ENCODE peak calls at places on chromosomes 12 and 14, in nine cellular contexts. One of them, this sample, is unnamed.

GRCh38 chr12:126616441-126616840 is 1551.2 kb downstream of the AACS start:
- DNase-seq in spleen: no peak
- DNase-seq in breast epithelium: no peak
- DNase-seq in esophagus muscularis mucosa: no peak
- DNase-seq in GM12892: no peak
- DNase-seq in prostate gland: no peak
- DNase-seq in GM12878: no peak
- DNase-seq in sigmoid colon: no peak
- DNase-seq in transverse colon: no peak
- DNase-seq in this sample: no peak

GRCh38 chr12:8734873-8735381 is 37.1 kb downstream of the RIMKLB start:
- DNase-seq in spleen: no peak
- DNase-seq in breast epithelium: no peak
- DNase-seq in esophagus muscularis mucosa: peak
- DNase-seq in GM12892: no peak
- DNase-seq in prostate gland: no peak
- DNase-seq in GM12878: no peak
- DNase-seq in sigmoid colon: no peak
- DNase-seq in transverse colon: no peak
- DNase-seq in this sample: no peak

GRCh38 chr12:130700492-130701401 is 15.4 kb downstream of the RIMBP2 start:
- DNase-seq in spleen: no peak
- DNase-seq in breast epithelium: no peak
- DNase-seq in esophagus muscularis mucosa: no peak
- DNase-seq in GM12892: no peak
- DNase-seq in prostate gland: no peak
- DNase-seq in GM12878: no peak
- DNase-seq in sigmoid colon: peak
- DNase-seq in transverse colon: no peak
- DNase-seq in this sample: no peak

GRCh38 chr14:106691601-106692291 is 1165.4 kb downstream of the TMEM121 start:
- DNase-seq in spleen: peak
- DNase-seq in breast epithelium: no peak
- DNase-seq in esophagus muscularis mucosa: no peak
- DNase-seq in GM12892: peak
- DNase-seq in prostate gland: no peak
- DNase-seq in GM12878: peak
- DNase-seq in sigmoid colon: no peak
- DNase-seq in transverse colon: peak
- DNase-seq in this sample: no peak

GRCh38 chr12:100234166-100234565 is 32.7 kb downstream of the DEPDC4 start:
- DNase-seq in spleen: no peak
- DNase-seq in breast epithelium: no peak
- DNase-seq in esophagus muscularis mucosa: no peak
- DNase-seq in GM12892: no peak
- DNase-seq in prostate gland: no peak
- DNase-seq in GM12878: no peak
- DNase-seq in sigmoid colon: no peak
- DNase-seq in transverse colon: no peak
- DNase-seq in this sample: peak

GRCh38 chr14:77036484-77037337 is 8.2 kb upstream of the IRF2BPL start:
- DNase-seq in spleen: no peak
- DNase-seq in breast epithelium: no peak
- DNase-seq in esophagus muscularis mucosa: no peak
- DNase-seq in GM12892: no peak
- DNase-seq in prostate gland: no peak
- DNase-seq in GM12878: peak
- DNase-seq in sigmoid colon: no peak
- DNase-seq in transverse colon: no peak
- DNase-seq in this sample: no peak

GRCh38 chr12:62784576-62784975 is 150.4 kb downstream of the PPM1H start:
- DNase-seq in spleen: no peak
- DNase-seq in breast epithelium: no peak
- DNase-seq in esophagus muscularis mucosa: no peak
- DNase-seq in GM12892: no peak
- DNase-seq in prostate gland: no peak
- DNase-seq in GM12878: no peak
- DNase-seq in sigmoid colon: no peak
- DNase-seq in transverse colon: no peak
- DNase-seq in this sample: peak

GRCh38 chr12:74105434-74105833 is 432.2 kb upstream of the ATXN7L3B start:
- DNase-seq in spleen: no peak
- DNase-seq in breast epithelium: no peak
- DNase-seq in esophagus muscularis mucosa: no peak
- DNase-seq in GM12892: no peak
- DNase-seq in prostate gland: no peak
- DNase-seq in GM12878: no peak
- DNase-seq in sigmoid colon: no peak
- DNase-seq in transverse colon: no peak
- DNase-seq in this sample: no peak

GRCh38 chr12:124565656-124566180 is 1.7 kb downstream of the NCOR2 start:
- DNase-seq in spleen: no peak
- DNase-seq in breast epithelium: no peak
- DNase-seq in esophagus muscularis mucosa: no peak
- DNase-seq in GM12892: no peak
- DNase-seq in prostate gland: no peak
- DNase-seq in GM12878: no peak
- DNase-seq in sigmoid colon: no peak
- DNase-seq in transverse colon: no peak
- DNase-seq in this sample: no peak

GRCh38 chr12:100955139-100955538 is 160.6 kb downstream of the ANO4 start:
- DNase-seq in spleen: no peak
- DNase-seq in breast epithelium: no peak
- DNase-seq in esophagus muscularis mucosa: no peak
- DNase-seq in GM12892: no peak
- DNase-seq in prostate gland: no peak
- DNase-seq in GM12878: no peak
- DNase-seq in sigmoid colon: no peak
- DNase-seq in transverse colon: no peak
- DNase-seq in this sample: peak

GRCh38 chr14:57057803-57058202 is 210.9 kb downstream of the EXOC5 start:
- DNase-seq in spleen: no peak
- DNase-seq in breast epithelium: no peak
- DNase-seq in esophagus muscularis mucosa: no peak
- DNase-seq in GM12892: no peak
- DNase-seq in prostate gland: no peak
- DNase-seq in GM12878: no peak
- DNase-seq in sigmoid colon: no peak
- DNase-seq in transverse colon: no peak
- DNase-seq in this sample: no peak

GRCh38 chr12:5910790-5911548 is 34.1 kb downstream of the ANO2 start:
- DNase-seq in spleen: no peak
- DNase-seq in breast epithelium: no peak
- DNase-seq in esophagus muscularis mucosa: peak
- DNase-seq in GM12892: no peak
- DNase-seq in prostate gland: no peak
- DNase-seq in GM12878: no peak
- DNase-seq in sigmoid colon: no peak
- DNase-seq in transverse colon: no peak
- DNase-seq in this sample: no peak

GRCh38 chr14:35879654-35880249 is 53.6 kb downstream of the BRMS1L start:
- DNase-seq in spleen: no peak
- DNase-seq in breast epithelium: no peak
- DNase-seq in esophagus muscularis mucosa: no peak
- DNase-seq in GM12892: no peak
- DNase-seq in prostate gland: no peak
- DNase-seq in GM12878: no peak
- DNase-seq in sigmoid colon: no peak
- DNase-seq in transverse colon: no peak
- DNase-seq in this sample: peak

GRCh38 chr12:115075552-115076170 is 391.7 kb upstream of the TBX3 start:
- DNase-seq in spleen: no peak
- DNase-seq in breast epithelium: no peak
- DNase-seq in esophagus muscularis mucosa: peak
- DNase-seq in GM12892: no peak
- DNase-seq in prostate gland: no peak
- DNase-seq in GM12878: no peak
- DNase-seq in sigmoid colon: no peak
- DNase-seq in transverse colon: no peak
- DNase-seq in this sample: no peak

DNA sequence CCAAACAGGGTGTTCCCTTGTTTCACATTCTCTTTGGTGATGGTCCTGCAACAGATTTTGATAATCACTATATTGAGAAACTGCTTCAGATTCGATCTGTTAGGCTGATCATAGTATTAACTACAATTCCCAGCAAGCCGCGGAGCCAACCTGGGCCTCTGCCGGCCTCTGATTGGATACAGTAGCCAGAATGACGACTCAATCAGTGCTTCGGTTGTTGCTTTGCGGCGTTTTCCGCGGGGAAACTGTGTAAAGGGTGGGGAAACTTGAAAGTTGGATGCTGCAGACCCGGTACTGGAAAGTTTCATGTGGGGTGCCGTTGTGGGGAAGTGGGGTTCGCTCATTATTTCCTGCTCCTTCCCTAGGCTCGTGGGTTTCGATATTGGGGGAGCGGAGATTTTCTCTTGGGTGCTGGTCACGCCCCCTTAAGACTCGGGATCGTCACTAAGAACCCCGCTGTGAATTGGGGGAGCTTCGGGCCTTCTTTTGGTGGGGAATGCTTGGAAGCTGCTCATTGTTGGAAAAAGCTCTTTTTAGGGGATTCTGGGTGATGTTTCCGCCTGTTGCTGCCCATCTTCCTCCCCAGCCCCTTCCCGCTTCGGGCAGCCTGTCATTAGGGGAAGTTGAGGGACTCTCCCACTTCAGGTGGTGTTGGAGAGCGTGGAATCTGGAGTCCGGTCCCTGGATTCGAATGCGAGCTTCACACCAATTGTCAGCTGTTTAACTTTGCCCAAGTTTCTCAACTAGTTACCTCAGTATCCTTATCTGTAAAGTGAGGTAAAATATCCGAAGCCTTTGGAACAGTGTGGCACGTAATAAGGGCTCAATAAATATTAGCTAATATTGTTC is at the start of gene RAD51B:
- DNase-seq in spleen: peak
- DNase-seq in breast epithelium: peak
- DNase-seq in esophagus muscularis mucosa: peak
- DNase-seq in GM12892: peak
- DNase-seq in prostate gland: peak
- DNase-seq in GM12878: peak
- DNase-seq in sigmoid colon: peak
- DNase-seq in transverse colon: peak
- DNase-seq in this sample: peak
- TF ChIP-seq POLR2AphosphoS5 in spleen: no peak
- TF ChIP-seq POLR2AphosphoS5 in breast epithelium: no peak
- TF ChIP-seq POLR2AphosphoS5 in esophagus muscularis mucosa: peak
- TF ChIP-seq POLR2AphosphoS5 in GM12892: peak
- TF ChIP-seq POLR2AphosphoS5 in prostate gland: peak
- TF ChIP-seq POLR2AphosphoS5 in GM12878: no peak
- TF ChIP-seq POLR2AphosphoS5 in sigmoid colon: peak
- TF ChIP-seq POLR2AphosphoS5 in transverse colon: no peak
- TF ChIP-seq POLR2AphosphoS5 in this sample: no peak

GRCh38 chr14:60723218-60724079 is 702 bp downstream of the SIX4 start:
- DNase-seq in spleen: peak
- DNase-seq in breast epithelium: no peak
- DNase-seq in esophagus muscularis mucosa: no peak
- DNase-seq in GM12892: peak
- DNase-seq in prostate gland: peak
- DNase-seq in GM12878: no peak
- DNase-seq in sigmoid colon: peak
- DNase-seq in transverse colon: peak
- DNase-seq in this sample: peak
- TF ChIP-seq POLR2A in spleen: no peak
- TF ChIP-seq POLR2A in breast epithelium: no peak
- TF ChIP-seq POLR2A in esophagus muscularis mucosa: no peak
- TF ChIP-seq POLR2A in GM12892: no peak
- TF ChIP-seq POLR2A in prostate gland: no peak
- TF ChIP-seq POLR2A in GM12878: no peak
- TF ChIP-seq POLR2A in sigmoid colon: no peak
- TF ChIP-seq POLR2A in transverse colon: no peak
- TF ChIP-seq POLR2A in this sample: peak

DNA sequence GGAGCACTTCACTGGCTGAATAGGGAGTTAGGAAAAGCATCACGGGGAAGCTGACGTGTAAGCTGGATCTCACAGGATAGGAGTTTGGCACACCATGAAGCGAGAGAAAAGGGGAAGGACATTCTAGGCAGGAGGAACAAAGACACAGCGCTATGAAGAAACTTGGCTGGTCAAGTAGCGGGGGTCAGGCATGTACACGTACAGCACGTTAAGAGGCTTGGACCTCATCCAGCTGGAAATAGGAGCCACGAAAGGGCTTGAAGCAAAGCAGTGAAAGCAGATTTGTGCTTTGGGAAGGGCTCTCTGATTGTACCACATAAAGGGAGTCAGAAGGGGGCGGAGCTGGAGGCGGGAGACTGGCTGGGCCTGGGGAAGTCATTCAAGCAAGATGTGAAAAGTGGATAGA is 19.6 kb upstream of the GALNT8 start:
- DNase-seq in spleen: no peak
- DNase-seq in breast epithelium: peak
- DNase-seq in esophagus muscularis mucosa: peak
- DNase-seq in GM12892: no peak
- DNase-seq in prostate gland: no peak
- DNase-seq in GM12878: no peak
- DNase-seq in sigmoid colon: peak
- DNase-seq in transverse colon: no peak
- DNase-seq in this sample: no peak
- TF ChIP-seq POLR2AphosphoS5 in spleen: no peak
- TF ChIP-seq POLR2AphosphoS5 in breast epithelium: peak
- TF ChIP-seq POLR2AphosphoS5 in esophagus muscularis mucosa: peak
- TF ChIP-seq POLR2AphosphoS5 in GM12892: no peak
- TF ChIP-seq POLR2AphosphoS5 in prostate gland: no peak
- TF ChIP-seq POLR2AphosphoS5 in GM12878: no peak
- TF ChIP-seq POLR2AphosphoS5 in sigmoid colon: peak
- TF ChIP-seq POLR2AphosphoS5 in transverse colon: no peak
- TF ChIP-seq POLR2AphosphoS5 in this sample: no peak

GRCh38 chr12:132825861-132826260 is 2.8 kb downstream of the GOLGA3 start:
- DNase-seq in spleen: no peak
- DNase-seq in breast epithelium: no peak
- DNase-seq in esophagus muscularis mucosa: no peak
- DNase-seq in GM12892: no peak
- DNase-seq in prostate gland: no peak
- DNase-seq in GM12878: no peak
- DNase-seq in sigmoid colon: no peak
- DNase-seq in transverse colon: no peak
- DNase-seq in this sample: no peak

GRCh38 chr12:132827763-132828703 is 636 bp downstream of the GOLGA3 start:
- DNase-seq in spleen: peak
- DNase-seq in breast epithelium: peak
- DNase-seq in esophagus muscularis mucosa: no peak
- DNase-seq in GM12892: peak
- DNase-seq in prostate gland: peak
- DNase-seq in GM12878: no peak
- DNase-seq in sigmoid colon: no peak
- DNase-seq in transverse colon: peak
- DNase-seq in this sample: peak

GRCh38 chr12:132831771-132832170 is 3.1 kb upstream of the GOLGA3 start:
- DNase-seq in spleen: no peak
- DNase-seq in breast epithelium: no peak
- DNase-seq in esophagus muscularis mucosa: no peak
- DNase-seq in GM12892: no peak
- DNase-seq in prostate gland: no peak
- DNase-seq in GM12878: no peak
- DNase-seq in sigmoid colon: no peak
- DNase-seq in transverse colon: no peak
- DNase-seq in this sample: no peak

GRCh38 chr12:132825089-132825488 is 3.6 kb downstream of the GOLGA3 start:
- DNase-seq in spleen: no peak
- DNase-seq in breast epithelium: no peak
- DNase-seq in esophagus muscularis mucosa: no peak
- DNase-seq in GM12892: no peak
- DNase-seq in prostate gland: no peak
- DNase-seq in GM12878: no peak
- DNase-seq in sigmoid colon: no peak
- DNase-seq in transverse colon: no peak
- DNase-seq in this sample: no peak

GRCh38 chr12:132828706-132829534 is at the start of gene GOLGA3:
- DNase-seq in spleen: peak
- DNase-seq in breast epithelium: peak
- DNase-seq in esophagus muscularis mucosa: peak
- DNase-seq in GM12892: peak
- DNase-seq in prostate gland: peak
- DNase-seq in GM12878: peak
- DNase-seq in sigmoid colon: peak
- DNase-seq in transverse colon: peak
- DNase-seq in this sample: peak
- TF ChIP-seq POLR2A in spleen: no peak
- TF ChIP-seq POLR2A in breast epithelium: peak
- TF ChIP-seq POLR2A in esophagus muscularis mucosa: peak
- TF ChIP-seq POLR2A in GM12892: peak
- TF ChIP-seq POLR2A in prostate gland: peak
- TF ChIP-seq POLR2A in GM12878: peak
- TF ChIP-seq POLR2A in sigmoid colon: peak
- TF ChIP-seq POLR2A in transverse colon: peak
- TF ChIP-seq POLR2A in this sample: peak

This sample was measured in endothelial cell of umbilical vein.